ENCODE peak calls at places on chromosomes 6 and 20, in five cellular contexts. L is naive thymus-derived CD4-positive, alpha-beta T cell; G is aorta; E is cardiac muscle cell; O is uterus. F is an unnamed sample.
A peak's percentile ranks its signal among the peaks of the same experiment; 100 is the strongest.

GRCh38 chr20:45415822-45416637 is at the start of gene PIGT:
- DNase-seq in G (peak; percentile 92), O (peak; percentile 82), L (peak; percentile 93), E (peak; percentile 79), F (peak; percentile 89)

GRCh38 chr6:167826230-167827061 is at the start of gene AFDN:
- DNase-seq in E (peak; percentile 66), L (peak; percentile 49), G (peak; percentile 78), O (peak; percentile 80), F (peak; percentile 61)

GRCh38 chr6:114194362-114195343 is 148.2 kb downstream of the HS3ST5 start:
- DNase-seq in L (no peak), E (peak; percentile 79), O (no peak), G (peak; percentile 54), F (no peak)

GRCh38 chr6:161694995-161695394 is 421.1 kb upstream of the AGPAT4 start:
- DNase-seq in G (no peak), E (peak; percentile 49), L (no peak), O (no peak), F (no peak)

GRCh38 chr6:26249709-26249958 is 115.4 kb upstream of the BTN3A2 start:
- DNase-seq in G (no peak), L (no peak), E (no peak), O (no peak), F (no peak)

GRCh38 chr20:20680991-20681508 is 31.4 kb downstream of the RALGAPA2 start:
- DNase-seq in E (no peak), O (no peak), G (no peak), L (no peak), F (no peak)

GRCh38 chr20:56207656-56208055 is 40.9 kb upstream of the MC3R start:
- DNase-seq in E (no peak), G (no peak), O (no peak), L (no peak), F (no peak)

GRCh38 chr20:64157878-64158277 is 6.4 kb upstream of the MYT1 start:
- DNase-seq in O (no peak), L (no peak), E (no peak), G (no peak), F (no peak)

GRCh38 chr6:90249458-90249857 is 47.2 kb downstream of the BACH2 start:
- DNase-seq in L (no peak), E (no peak), G (no peak), O (no peak), F (no peak)

GRCh38 chr6:160321729-160322505 is 26.3 kb upstream of the SLC22A3 start:
- DNase-seq in E (no peak), G (no peak), L (no peak), O (no peak), F (no peak)

DNA sequence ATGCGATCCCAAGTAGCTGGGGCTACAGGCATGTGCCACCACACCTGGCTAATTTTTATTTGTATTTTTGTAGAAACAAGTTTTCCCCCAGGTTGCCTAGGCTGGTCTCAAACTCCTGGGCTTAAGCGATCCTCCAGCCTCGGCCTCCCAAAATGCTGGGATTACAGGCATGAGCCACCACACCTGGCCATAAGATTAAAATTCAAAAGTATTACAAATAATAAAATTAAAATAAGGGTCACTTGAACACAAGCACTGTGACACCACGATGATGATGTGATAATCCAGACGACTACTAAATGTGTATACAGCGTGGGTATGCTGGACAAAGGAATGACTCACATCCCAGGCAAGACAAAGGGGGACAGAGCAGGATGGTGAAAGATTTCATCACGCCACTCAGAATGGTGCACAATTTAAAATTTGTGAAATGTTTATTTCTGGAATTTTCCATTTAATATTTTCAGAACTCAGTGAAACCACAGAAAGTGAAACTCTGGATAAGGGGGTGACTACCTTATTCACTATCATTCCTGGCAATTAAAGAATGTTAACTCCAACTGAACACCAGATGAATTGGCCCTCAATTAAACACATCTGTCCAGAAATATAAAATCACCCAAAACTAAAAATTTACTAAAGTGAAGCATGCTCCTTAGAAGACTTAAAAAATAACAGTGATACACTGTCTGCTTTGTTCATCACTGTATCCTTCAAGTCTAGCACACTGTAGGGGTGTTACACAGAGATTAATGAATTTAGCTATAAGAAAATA is 13.1 kb downstream of the B4GALT5 start:
- DNase-seq in L (no peak), E (peak; percentile 79), G (no peak), O (no peak), F (no peak)
- H3K27ac ChIP-seq in L (no peak overlapping the region), E (no peak overlapping the region), G (no peak overlapping the region), O (peak overlapping the region; percentile 45), F (no peak overlapping the region)

GRCh38 chr6:111721677-111722219 is 116.1 kb upstream of the TRAF3IP2 start:
- DNase-seq in G (no peak), E (peak; percentile 72), L (no peak), O (no peak), F (peak; percentile 21)

GRCh38 chr6:111720931-111721496 is 115.3 kb upstream of the TRAF3IP2 start:
- DNase-seq in O (no peak), L (no peak), G (no peak), E (no peak), F (no peak)

GRCh38 chr6:111724039-111724438 is 118.4 kb upstream of the TRAF3IP2 start:
- DNase-seq in L (no peak), G (no peak), O (no peak), E (no peak), F (no peak)

GRCh38 chr6:111723412-111723970 is 117.8 kb upstream of the TRAF3IP2 start:
- DNase-seq in E (no peak), L (no peak), G (no peak), O (no peak), F (no peak)

DNA sequence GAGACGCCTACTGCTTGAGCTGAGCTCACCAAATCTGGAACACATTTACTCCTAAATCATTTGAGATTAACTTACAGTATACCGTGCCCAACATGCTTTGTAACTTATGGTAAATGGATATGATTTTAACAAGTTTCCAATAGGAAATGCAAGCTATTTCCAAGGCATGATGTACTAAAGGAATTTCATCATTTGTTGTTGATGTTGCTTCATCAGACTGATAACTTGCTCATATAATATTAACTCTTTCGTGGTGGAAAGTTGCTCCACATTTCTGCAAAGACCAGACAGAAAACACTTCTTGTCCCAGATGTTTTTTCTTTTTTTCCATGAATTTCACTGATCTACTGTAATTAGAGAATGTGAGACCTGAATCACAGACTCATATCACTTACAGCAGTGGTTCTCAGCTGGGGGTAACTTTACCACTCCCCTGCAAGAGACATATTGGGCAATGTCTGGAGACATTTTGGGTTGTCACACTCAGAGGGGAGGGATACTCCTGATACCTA is 116.6 kb upstream of the TRAF3IP2 start:
- DNase-seq in G (no peak), O (no peak), L (no peak), E (peak; percentile 88), F (no peak)
- H3K27ac ChIP-seq in G (no peak overlapping the region), O (no peak overlapping the region), L (peak overlapping the region; percentile 76), E (no peak overlapping the region), F (no peak overlapping the region)

DNA sequence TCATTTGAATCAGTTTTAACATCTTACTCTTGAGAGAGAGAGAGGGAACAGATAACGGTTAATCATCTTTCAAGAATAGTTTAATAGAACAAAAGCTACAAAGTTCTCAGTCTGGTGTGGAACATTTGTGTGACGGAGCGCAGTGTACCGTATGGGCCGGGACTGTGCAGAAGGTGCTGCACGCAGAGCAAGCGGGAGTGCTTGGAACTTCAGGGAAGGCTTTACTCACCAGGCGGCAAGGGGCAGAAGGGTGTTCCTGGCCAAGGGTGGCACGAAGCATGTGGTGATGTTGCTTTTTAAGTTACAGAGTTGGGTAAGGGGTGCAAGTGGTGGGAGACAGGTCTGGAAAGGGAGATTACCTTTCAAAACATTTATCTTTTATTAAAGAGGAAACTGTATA is 95.7 kb downstream of the TULP4 start:
- DNase-seq in L (no peak), E (no peak), G (no peak), O (no peak), F (no peak)
- H3K27ac ChIP-seq in L (no peak overlapping the region), E (no peak overlapping the region), G (no peak overlapping the region), O (no peak overlapping the region), F (no peak overlapping the region)

DNA sequence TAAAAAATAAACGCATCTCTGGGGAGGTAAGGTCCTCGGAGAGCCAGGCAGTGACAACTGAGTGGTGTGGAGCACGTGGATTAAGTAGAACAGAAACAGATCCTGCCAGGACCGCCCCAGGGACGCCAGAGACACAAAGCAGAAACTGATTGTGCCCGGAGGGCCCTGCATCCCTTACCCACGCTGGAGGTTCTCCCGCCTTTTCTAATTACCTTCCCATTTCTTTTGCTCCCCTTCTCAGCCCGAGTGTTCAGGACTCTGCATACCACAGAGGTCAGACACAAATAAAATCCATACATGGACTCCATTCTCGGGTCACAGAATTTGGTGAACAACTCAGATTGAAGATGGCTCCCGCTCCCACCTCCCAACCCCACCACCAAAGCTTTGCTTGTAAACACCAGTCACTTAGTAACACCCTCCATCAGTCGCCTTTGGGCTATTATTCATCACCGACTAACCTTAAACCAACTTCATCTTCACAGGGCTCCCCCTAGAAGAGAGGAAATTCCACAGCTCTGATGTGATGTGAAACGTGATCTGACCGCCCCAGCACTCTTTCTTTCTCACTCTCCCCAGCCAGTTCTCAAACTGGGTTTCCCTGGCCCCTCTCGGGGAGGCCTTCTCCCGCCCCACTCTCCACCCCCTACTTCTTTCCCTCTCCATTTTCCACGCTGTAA is 32.6 kb upstream of the PIM1 start:
- DNase-seq in G (peak; percentile 53), O (peak; percentile 76), E (peak; percentile 98), L (no peak), F (no peak)
- H3K27ac ChIP-seq in G (peak overlapping the region; percentile 37), O (peak overlapping the region; percentile 85), E (peak overlapping the region; percentile 96), L (no peak overlapping the region), F (peak overlapping the region; percentile 10)

GRCh38 chr6:52641826-52642225 is 29.1 kb upstream of the TMEM14A start:
- DNase-seq in L (no peak), G (no peak), O (no peak), E (peak; percentile 17), F (no peak)
- H3K27ac ChIP-seq in L (no peak overlapping the region), G (no peak overlapping the region), O (no peak overlapping the region), E (no peak overlapping the region), F (no peak overlapping the region)